ENCODE peak calls at places on chromosomes 3 and 15, in six cellular contexts. Q, K, W, N, F and P are unnamed samples.
A peak's percentile ranks its signal among the peaks of the same experiment; 100 is the strongest.

GRCh38 chr3:54659347-54659746 is 268.5 kb downstream of the LRTM1 start:
- DNase-seq in W (no peak), F (no peak), K (no peak), Q (no peak), N (no peak), P (no peak)

GRCh38 chr15:85793641-85794597 is 806 bp downstream of the KLHL25 start:
- DNase-seq in Q (peak; percentile 28), K (peak; percentile 53), W (no peak), F (no peak), N (no peak), P (peak; percentile 20)

GRCh38 chr3:78201066-78201465 is 1161.2 kb downstream of the ROBO2 start:
- DNase-seq in N (no peak), F (no peak), W (no peak), K (no peak), Q (no peak), P (no peak)

GRCh38 chr15:67504061-67504460 is 16.9 kb upstream of the C15orf61 start:
- DNase-seq in F (no peak), Q (no peak), K (no peak), W (no peak), N (no peak), P (no peak)

GRCh38 chr3:72892081-72892763 is 4.4 kb downstream of the GXYLT2 start:
- DNase-seq in F (peak; percentile 80), K (no peak), Q (peak; percentile 56), N (no peak), W (no peak), P (no peak)

GRCh38 chr15:31452595-31453557 is 126.2 kb downstream of the KLF13 start:
- DNase-seq in F (no peak), N (no peak), K (peak; percentile 11), Q (no peak), W (no peak), P (no peak)

GRCh38 chr3:139151530-139151929 is 106.8 kb upstream of the PRR23C start:
- DNase-seq in Q (no peak), K (no peak), N (no peak), W (no peak), F (no peak), P (no peak)

GRCh38 chr15:89457086-89457485 is 39.3 kb downstream of the RHCG start:
- DNase-seq in K (no peak), F (no peak), W (peak; percentile 64), Q (peak; percentile 12), N (no peak), P (no peak)

GRCh38 chr3:17314171-17314570 is 428.3 kb downstream of the TBC1D5 start:
- DNase-seq in K (no peak), W (no peak), F (no peak), Q (no peak), N (no peak), P (no peak)

GRCh38 chr15:45549831-45550230 is 27.3 kb upstream of the SLC30A4 start:
- DNase-seq in Q (no peak), N (no peak), F (no peak), W (no peak), K (no peak), P (no peak)

GRCh38 chr3:179069762-179070390 is 1.7 kb downstream of the ZMAT3 start:
- DNase-seq in Q (no peak), N (no peak), K (no peak), F (no peak), W (no peak), P (no peak)

GRCh38 chr3:96831175-96831574 is 16.8 kb downstream of the EPHA6 start:
- DNase-seq in F (peak; percentile 63), K (no peak), N (no peak), Q (no peak), W (no peak), P (no peak)

GRCh38 chr15:89665449-89666146 is 10.3 kb upstream of the KIF7 start:
- DNase-seq in F (peak; percentile 81), Q (no peak), K (peak; percentile 46), N (no peak), W (no peak), P (peak; percentile 18)

GRCh38 chr15:89132611-89133242 is 44.5 kb downstream of the ABHD2 start:
- DNase-seq in K (peak; percentile 78), N (no peak), Q (peak; percentile 42), W (no peak), F (no peak), P (no peak)

GRCh38 chr3:194486540-194487288 is at the start of gene ATP13A3:
- DNase-seq in N (peak; percentile 96), F (peak; percentile 95), Q (peak; percentile 65), K (peak; percentile 93), W (peak; percentile 61), P (peak; percentile 91)

GRCh38 chr3:30578986-30579579 is 27.3 kb upstream of the TGFBR2 start:
- DNase-seq in K (no peak), F (no peak), Q (no peak), W (no peak), N (no peak), P (no peak)

GRCh38 chr3:134342269-134342668 is 32.0 kb downstream of the AMOTL2 start:
- DNase-seq in K (no peak), Q (no peak), F (no peak), W (no peak), N (no peak), P (no peak)

GRCh38 chr3:73603771-73604171 is 21.0 kb downstream of the PDZRN3 start:
- DNase-seq in Q (no peak), W (no peak), K (no peak), F (peak; percentile 79), N (no peak), P (no peak)

GRCh38 chr15:63019539-63020109 is 22.9 kb upstream of the TPM1 start:
- DNase-seq in K (no peak), W (peak; percentile 78), N (no peak), F (peak; percentile 78), Q (peak; percentile 50), P (peak; percentile 61)

GRCh38 chr3:23938657-23939056 is 6.4 kb upstream of the NR1D2 start:
- DNase-seq in W (no peak), N (no peak), Q (no peak), F (no peak), K (no peak), P (no peak)

GRCh38 chr3:38404286-38404685 is 49.4 kb upstream of the ACVR2B start:
- DNase-seq in W (no peak), F (peak; percentile 86), N (no peak), Q (no peak), K (peak; percentile 48), P (no peak)

GRCh38 chr3:136578290-136578689 is 173.9 kb downstream of the STAG1 start:
- DNase-seq in F (no peak), N (no peak), Q (no peak), W (no peak), K (no peak), P (no peak)

GRCh38 chr3:136577791-136578190 is 174.4 kb downstream of the STAG1 start:
- DNase-seq in K (no peak), N (no peak), Q (peak; percentile 17), W (no peak), F (no peak), P (no peak)

DNA sequence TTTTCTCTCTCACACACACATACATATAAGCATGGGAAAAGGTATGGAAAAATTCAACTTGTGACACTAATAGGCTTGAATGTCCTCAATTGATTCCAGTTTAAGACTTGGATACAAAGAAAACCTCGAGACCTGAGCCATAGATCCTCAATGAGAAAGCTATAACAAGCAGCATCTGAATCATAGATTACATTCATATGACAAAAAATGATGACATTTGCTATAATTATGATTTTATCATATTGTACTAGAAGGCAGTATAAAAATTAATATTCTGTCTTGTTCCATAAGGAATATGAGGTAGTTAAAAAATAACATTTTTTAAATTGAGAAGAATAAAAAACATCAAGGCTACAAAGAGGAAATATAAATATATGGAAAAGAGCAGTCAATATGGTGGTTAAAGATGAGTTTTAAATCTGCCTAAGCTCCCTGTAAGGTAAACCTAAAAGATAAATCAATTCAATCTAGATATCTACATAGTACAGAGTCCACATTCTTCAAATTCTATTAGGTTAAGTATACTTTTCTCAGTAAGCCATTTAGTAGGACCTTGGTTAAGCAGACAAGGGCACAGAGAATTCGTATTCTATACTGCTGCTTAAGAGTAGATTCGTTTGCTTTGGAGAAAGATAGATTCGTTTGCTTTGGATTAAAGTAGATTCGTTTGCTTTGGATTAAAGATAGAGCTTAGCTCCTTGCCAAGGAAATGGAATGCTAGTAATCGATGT is 175.7 kb downstream of the STAG1 start:
- DNase-seq in N (no peak), W (no peak), F (no peak), Q (peak; percentile 70), K (no peak), P (no peak)
- H3K4me3 ChIP-seq in N (no peak overlapping the region), W (no peak overlapping the region), F (no peak overlapping the region), Q (no peak overlapping the region), K (no peak overlapping the region), P (no peak overlapping the region)

GRCh38 chr3:123445702-123446101 is 3.2 kb downstream of the ADCY5 start:
- DNase-seq in N (no peak), Q (no peak), K (no peak), F (no peak), W (no peak), P (no peak)

GRCh38 chr3:123444744-123445143 is 4.1 kb downstream of the ADCY5 start:
- DNase-seq in K (no peak), Q (no peak), F (no peak), N (no peak), W (no peak), P (no peak)

GRCh38 chr3:123442125-123442524 is 6.8 kb downstream of the ADCY5 start:
- DNase-seq in N (no peak), K (no peak), F (no peak), W (no peak), Q (no peak), P (no peak)

GRCh38 chr3:123442908-123443307 is 6.0 kb downstream of the ADCY5 start:
- DNase-seq in F (no peak), K (no peak), N (no peak), Q (no peak), W (no peak), P (no peak)

DNA sequence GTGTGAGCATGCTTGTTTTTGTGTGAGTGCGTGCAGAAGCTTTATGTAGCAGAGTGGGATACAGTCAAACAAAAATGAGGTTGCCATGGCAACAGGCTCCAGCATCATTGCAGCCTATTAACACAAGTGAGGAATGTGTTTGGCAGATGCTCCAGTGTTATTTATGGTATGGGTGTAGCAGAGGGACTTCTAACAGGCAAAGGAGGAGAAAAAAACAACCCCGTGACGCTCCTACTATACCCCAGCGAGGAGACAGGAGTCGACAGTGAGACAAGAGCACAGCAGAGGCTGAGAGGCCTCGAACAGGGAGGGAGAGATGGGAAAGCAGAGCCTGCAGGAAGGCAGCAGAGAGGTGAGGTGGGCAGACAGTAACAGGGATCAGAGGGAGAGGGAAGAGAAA is 4.9 kb downstream of the ADCY5 start:
- DNase-seq in Q (no peak), K (no peak), W (no peak), N (no peak), F (no peak), P (no peak)
- TF ChIP-seq POLR2AphosphoS5 in Q (no peak), K (no peak), W (no peak), N (peak; percentile 31), F (peak; percentile 16), P (no peak)

DNA sequence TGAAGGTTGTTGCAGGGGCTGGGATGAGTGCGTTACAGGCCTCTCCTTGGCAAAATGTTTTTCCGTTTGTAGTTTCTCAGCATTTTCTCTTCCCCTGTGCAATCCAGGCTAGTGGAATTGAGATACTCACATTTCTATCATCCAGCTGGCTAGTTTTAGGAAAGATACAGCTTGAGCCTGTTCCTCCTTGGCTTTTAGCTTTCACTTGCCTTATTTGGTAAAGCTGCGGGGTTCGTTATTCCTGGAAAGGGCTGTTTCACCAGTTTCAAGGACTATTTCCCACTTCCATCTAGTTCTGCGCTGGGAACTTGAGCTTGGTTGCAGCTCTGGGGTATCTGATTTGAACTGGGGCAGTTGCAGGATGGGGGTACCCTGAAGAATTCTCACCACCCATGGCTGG is 90.3 kb downstream of the ITPR1 start:
- DNase-seq in W (no peak), N (no peak), K (peak; percentile 30), F (peak; percentile 66), Q (no peak), P (no peak)
- H3K4me3 ChIP-seq in W (no peak overlapping the region), N (peak overlapping the region; percentile 27), K (no peak overlapping the region), F (peak overlapping the region; percentile 36), Q (no peak overlapping the region), P (no peak overlapping the region)

GRCh38 chr3:12345584-12346494 is 57.0 kb downstream of the PPARG start:
- DNase-seq in F (no peak), N (no peak), K (no peak), Q (no peak), W (no peak), P (no peak)
- TF ChIP-seq POLR2AphosphoS5 in F (no peak), N (no peak), K (no peak), Q (no peak), W (no peak), P (no peak)